ENCODE peak calls at places on chromosomes 5 and 9, in four cellular contexts. R, H, B and K are unnamed samples.

GRCh38 chr9:126673689-126674364 is 60.1 kb downstream of the LMX1B start:
- DNase-seq in R (no peak), H (no peak), B (peak), K (peak)

GRCh38 chr9:7982907-7983306 is 183.3 kb upstream of the DMAC1 start:
- DNase-seq in R (no peak), H (no peak), B (no peak), K (no peak)

GRCh38 chr9:19470567-19470966 is 61.8 kb downstream of the ACER2 start:
- DNase-seq in R (no peak), H (no peak), B (no peak), K (no peak)

GRCh38 chr9:105206821-105207699 is 37.4 kb upstream of the SLC44A1 start:
- DNase-seq in R (no peak), H (no peak), B (no peak), K (no peak)

GRCh38 chr5:99900302-99900811 is 634.8 kb upstream of the FAM174A start:
- DNase-seq in R (no peak), H (no peak), B (no peak), K (peak)

GRCh38 chr5:132417461-132417860 is 48.0 kb downstream of the SLC22A5 start:
- DNase-seq in R (no peak), H (no peak), B (no peak), K (no peak)

GRCh38 chr5:32710859-32711692 is at the start of gene NPR3:
- DNase-seq in R (no peak), H (no peak), B (no peak), K (peak)

GRCh38 chr5:135308245-135308644 is 90.8 kb downstream of the MACROH2A1 start:
- DNase-seq in R (no peak), H (no peak), B (no peak), K (no peak)

GRCh38 chr5:7250004-7250403 is 145.9 kb upstream of the ADCY2 start:
- DNase-seq in R (no peak), H (no peak), B (no peak), K (no peak)

GRCh38 chr5:10387690-10388089 is 34.2 kb downstream of the MARCHF6 start:
- DNase-seq in R (no peak), H (no peak), B (no peak), K (no peak)

GRCh38 chr5:137078171-137078665 is 420.9 kb downstream of the SPOCK1 start:
- DNase-seq in R (no peak), H (no peak), B (no peak), K (peak)

GRCh38 chr5:90873033-90873517 is 314.5 kb downstream of the ADGRV1 start:
- DNase-seq in R (no peak), H (no peak), B (no peak), K (no peak)

GRCh38 chr9:121557581-121558422 is 58.2 kb upstream of the GGTA1 start:
- DNase-seq in R (no peak), H (no peak), B (no peak), K (no peak)

GRCh38 chr5:139392324-139392677 is 2.6 kb upstream of the MZB1 start:
- DNase-seq in R (no peak), H (no peak), B (no peak), K (no peak)

GRCh38 chr5:73153513-73153912 is 19.5 kb upstream of the TMEM174 start:
- DNase-seq in R (no peak), H (no peak), B (no peak), K (no peak)

GRCh38 chr5:77379558-77380061 is 112.5 kb downstream of the WDR41 start:
- DNase-seq in R (no peak), H (no peak), B (no peak), K (no peak)

GRCh38 chr5:170737591-170737990 is 45.9 kb upstream of the GABRP start:
- DNase-seq in R (no peak), H (no peak), B (no peak), K (no peak)

GRCh38 chr5:66967102-66967501 is 229.5 kb downstream of the CD180 start:
- DNase-seq in R (no peak), H (no peak), B (no peak), K (no peak)

GRCh38 chr9:121992571-121993212 is 100.4 kb downstream of the TTLL11 start:
- DNase-seq in R (peak), H (peak), B (peak), K (peak)

GRCh38 chr5:172773481-172774469 is 2.8 kb upstream of the DUSP1 start:
- DNase-seq in R (no peak), H (no peak), B (no peak), K (no peak)

GRCh38 chr5:74575741-74576538 is 64.6 kb downstream of the ENC1 start:
- DNase-seq in R (no peak), H (no peak), B (no peak), K (no peak)
- TF ChIP-seq PHF8 in R (no peak), H (no peak), B (no peak), K (no peak)

GRCh38 chr9:132571806-132572600 is 10.4 kb upstream of the BARHL1 start:
- DNase-seq in R (no peak), H (no peak), B (no peak), K (no peak)

GRCh38 chr9:132575811-132576210 is 6.6 kb upstream of the BARHL1 start:
- DNase-seq in R (no peak), H (no peak), B (no peak), K (no peak)

GRCh38 chr9:132575005-132575609 is 7.3 kb upstream of the BARHL1 start:
- DNase-seq in R (peak), H (no peak), B (peak), K (peak)

GRCh38 chr9:132577119-132577518 is 5.3 kb upstream of the BARHL1 start:
- DNase-seq in R (no peak), H (no peak), B (no peak), K (no peak)

GRCh38 chr9:132572921-132573320 is 9.5 kb upstream of the BARHL1 start:
- DNase-seq in R (peak), H (no peak), B (no peak), K (no peak)
- TF ChIP-seq CEBPB in R (no peak), H (no peak), B (no peak), K (no peak)

GRCh38 chr9:90778746-90779145 is 22.9 kb upstream of the SYK start:
- DNase-seq in R (no peak), H (no peak), B (no peak), K (no peak)
- TF ChIP-seq PHF8 in R (no peak), H (no peak), B (no peak), K (no peak)

GRCh38 chr9:136631038-136632000 is 31.4 kb upstream of the EGFL7 start:
- DNase-seq in R (peak), H (peak), B (peak), K (peak)
- TF ChIP-seq CEBPB in R (no peak), H (no peak), B (no peak), K (no peak)